ENCODE peak calls at places on chromosomes 7 and 10, in four cellular contexts. O is NCI-H1105, B is AG04450, E is foreskin keratinocyte. I is an unnamed sample.
A peak's percentile ranks its signal among the peaks of the same experiment; 100 is the strongest.

GRCh38 chr7:131400833-131401593 is 73.3 kb downstream of the MKLN1 start:
- DNase-seq in O (no peak), B (no peak), E (no peak), I (no peak)

GRCh38 chr7:10913457-10913856 is 60.2 kb upstream of the PHF14 start:
- DNase-seq in O (no peak), B (no peak), E (no peak), I (no peak)

GRCh38 chr10:106661767-106662140 is 502.8 kb downstream of the SORCS1 start:
- DNase-seq in O (no peak), B (no peak), E (no peak), I (no peak)

GRCh38 chr7:103632972-103633371 is 187.0 kb upstream of the SLC26A5 start:
- DNase-seq in O (no peak), B (no peak), E (peak; percentile 27), I (no peak)

GRCh38 chr10:120283093-120283492 is 173.9 kb upstream of the PLPP4 start:
- DNase-seq in O (no peak), B (no peak), E (no peak), I (no peak)

GRCh38 chr7:124765401-124766352 is at the start of gene GPR37:
- DNase-seq in O (peak; percentile 60), B (peak; percentile 78), E (peak; percentile 72), I (peak; percentile 53)

GRCh38 chr10:1107679-1108078 is 51.5 kb downstream of the WDR37 start:
- DNase-seq in O (no peak), B (no peak), E (no peak), I (no peak)

GRCh38 chr7:70334295-70334694 is 736.0 kb downstream of the AUTS2 start:
- DNase-seq in O (no peak), B (no peak), E (no peak), I (no peak)

GRCh38 chr10:80137031-80137712 is 4.6 kb downstream of the PLAC9 start:
- DNase-seq in O (no peak), B (peak; percentile 41), E (no peak), I (no peak)

GRCh38 chr10:130756651-130757050 is 554.9 kb downstream of the TCERG1L start:
- DNase-seq in O (no peak), B (no peak), E (no peak), I (no peak)

GRCh38 chr7:39810710-39811109 is 139.3 kb upstream of the CDK13 start:
- DNase-seq in O (no peak), B (no peak), E (peak; percentile 40), I (no peak)

GRCh38 chr10:46516660-46517416 is 39.6 kb downstream of the GPRIN2 start:
- DNase-seq in O (no peak), B (peak; percentile 90), E (peak; percentile 54), I (peak; percentile 74)

GRCh38 chr10:96998329-96998888 is 166.3 kb downstream of the LCOR start:
- DNase-seq in O (no peak), B (peak; percentile 72), E (no peak), I (peak; percentile 93)

GRCh38 chr10:73099141-73099540 is 2.5 kb upstream of the P4HA1 start:
- DNase-seq in O (no peak), B (no peak), E (no peak), I (no peak)

GRCh38 chr7:99451936-99452335 is 13.2 kb downstream of the CPSF4 start:
- DNase-seq in O (no peak), B (no peak), E (no peak), I (no peak)

GRCh38 chr10:49143249-49143648 is 9.4 kb upstream of the FAM170B start:
- DNase-seq in O (no peak), B (no peak), E (no peak), I (no peak)

GRCh38 chr10:106011189-106011744 is 1153.2 kb downstream of the SORCS1 start:
- DNase-seq in O (no peak), B (no peak), E (no peak), I (no peak)

GRCh38 chr10:133420579-133420978 is 3.8 kb downstream of the SPRN start:
- DNase-seq in O (no peak), B (no peak), E (no peak), I (no peak)

GRCh38 chr10:75399461-75400162 is 2.0 kb downstream of the ZNF503 start:
- DNase-seq in O (no peak), B (no peak), E (peak; percentile 17), I (no peak)

GRCh38 chr7:2416659-2417058 is 13.2 kb downstream of the CHST12 start:
- DNase-seq in O (no peak), B (no peak), E (no peak), I (no peak)

GRCh38 chr7:51026341-51026740 is 243.6 kb upstream of the GRB10 start:
- DNase-seq in O (no peak), B (no peak), E (no peak), I (no peak)

GRCh38 chr10:124744047-124744687 is at the start of gene FAM53B:
- DNase-seq in O (peak; percentile 45), B (no peak), E (no peak), I (no peak)

GRCh38 chr10:13722747-13723657 is 136.2 kb downstream of the PRPF18 start:
- DNase-seq in O (no peak), B (no peak), E (no peak), I (no peak)

GRCh38 chr7:1028775-1029636 is 15.3 kb upstream of the GPR146 start:
- DNase-seq in O (peak; percentile 48), B (peak; percentile 73), E (peak; percentile 66), I (peak; percentile 88)

GRCh38 chr7:20200361-20200760 is 16.8 kb downstream of the MACC1 start:
- DNase-seq in O (no peak), B (no peak), E (no peak), I (no peak)

GRCh38 chr7:110442386-110442837 is 648.5 kb upstream of the LRRN3 start:
- DNase-seq in O (no peak), B (no peak), E (peak; percentile 19), I (no peak)

GRCh38 chr10:16441106-16441850 is 4.5 kb downstream of the PTER start:
- DNase-seq in O (no peak), B (no peak), E (peak; percentile 7), I (no peak)

GRCh38 chr10:76133597-76134255 is 702.3 kb downstream of the LRMDA start:
- DNase-seq in O (no peak), B (no peak), E (no peak), I (no peak)

GRCh38 chr10:95374597-95375209 is 83.9 kb upstream of the PDLIM1 start:
- DNase-seq in O (peak; percentile 51), B (peak; percentile 10), E (no peak), I (no peak)